ENCODE peak calls at places on chromosomes 7 and 10, in nine cellular contexts. S is K562, A is SK-N-SH, P is GM23248, O is neural progenitor cell, H is fibroblast of lung, K is H9, E is mammary epithelial cell, R is keratinocyte. N is an unnamed sample.

GRCh38 chr7:47787249-47788069 is 160.8 kb downstream of the PKD1L1 start:
- DNase-seq in S (no peak), A (no peak), P (peak; percentile 33), O (no peak), H (no peak), K (no peak), E (no peak), R (no peak), N (no peak)

GRCh38 chr10:69742928-69743602 is 58.6 kb upstream of the COL13A1 start:
- DNase-seq in S (peak; percentile 37), A (peak; percentile 64), P (peak; percentile 63), O (peak; percentile 72), H (peak; percentile 56), K (peak; percentile 74), E (no peak), R (no peak), N (peak; percentile 34)

GRCh38 chr10:75294031-75294437 is 58.3 kb upstream of the COMTD1 start:
- DNase-seq in S (peak; percentile 12), A (peak; percentile 55), P (peak; percentile 26), O (no peak), H (peak; percentile 42), K (no peak), E (no peak), R (no peak), N (no peak)

GRCh38 chr10:79058899-79059771 is 9.6 kb upstream of the ZMIZ1 start:
- DNase-seq in S (no peak), A (peak; percentile 9), P (no peak), O (no peak), H (no peak), K (no peak), E (no peak), R (no peak), N (no peak)

GRCh38 chr10:100802607-100803006 is 57.2 kb downstream of the PAX2 start:
- DNase-seq in S (no peak), A (no peak), P (no peak), O (no peak), H (no peak), K (no peak), E (no peak), R (no peak), N (no peak)

GRCh38 chr7:120189623-120190022 is 83.4 kb upstream of the KCND2 start:
- DNase-seq in S (no peak), A (no peak), P (no peak), O (no peak), H (no peak), K (no peak), E (no peak), R (no peak), N (no peak)

GRCh38 chr10:61399386-61399785 is 53.8 kb downstream of the TMEM26 start:
- DNase-seq in S (no peak), A (no peak), P (peak; percentile 55), O (no peak), H (peak; percentile 39), K (no peak), E (no peak), R (no peak), N (peak; percentile 28)

GRCh38 chr7:82572195-82572880 is 128.8 kb upstream of the CACNA2D1 start:
- DNase-seq in S (peak; percentile 60), A (peak; percentile 89), P (peak; percentile 87), O (peak; percentile 92), H (peak; percentile 90), K (peak; percentile 85), E (peak; percentile 60), R (peak; percentile 13), N (peak; percentile 98)

GRCh38 chr10:43322769-43323168 is 48.7 kb upstream of the FXYD4 start:
- DNase-seq in S (peak; percentile 96), A (peak; percentile 96), P (peak; percentile 50), O (peak; percentile 99), H (peak; percentile 60), K (peak; percentile 97), E (peak; percentile 20), R (peak; percentile 26), N (peak; percentile 78)

GRCh38 chr7:105691029-105691691 is 109.9 kb upstream of the EFCAB10 start:
- DNase-seq in S (no peak), A (no peak), P (peak; percentile 56), O (no peak), H (peak; percentile 79), K (peak; percentile 42), E (no peak), R (no peak), N (peak; percentile 76)

GRCh38 chr7:35802649-35803048 is 1.8 kb downstream of the SEPTIN7 start:
- DNase-seq in S (peak; percentile 18), A (peak; percentile 37), P (no peak), O (peak; percentile 20), H (no peak), K (no peak), E (no peak), R (no peak), N (no peak)

GRCh38 chr7:194996-195829 is 2.8 kb downstream of the FAM20C start:
- DNase-seq in S (no peak), A (no peak), P (peak; percentile 90), O (no peak), H (peak; percentile 71), K (no peak), E (no peak), R (no peak), N (peak; percentile 69)

GRCh38 chr7:17913250-17913649 is 27.0 kb downstream of the SNX13 start:
- DNase-seq in S (no peak), A (no peak), P (no peak), O (no peak), H (no peak), K (no peak), E (no peak), R (no peak), N (no peak)

GRCh38 chr7:158015403-158016116 is 572.1 kb downstream of the PTPRN2 start:
- DNase-seq in S (no peak), A (no peak), P (no peak), O (no peak), H (no peak), K (no peak), E (no peak), R (no peak), N (no peak)
- H3K4me1 ChIP-seq in S (no peaks in the 10 kb centered on the region), A (no peaks in the 10 kb centered on the region), P (no peaks in the 10 kb centered on the region), O (peaks cover 41% of the 10 kb centered on the region), H (no peaks in the 10 kb centered on the region), K (peaks cover 4% of the 10 kb centered on the region), E (no peaks in the 10 kb centered on the region), R (no peaks in the 10 kb centered on the region), N (no peaks in the 10 kb centered on the region)

GRCh38 chr7:76278540-76278939 is 23.9 kb upstream of the HSPB1 start:
- DNase-seq in S (peak; percentile 64), A (peak; percentile 70), P (no peak), O (no peak), H (no peak), K (peak; percentile 63), E (no peak), R (no peak), N (no peak)

GRCh38 chr7:76282344-76283253 is 19.9 kb upstream of the HSPB1 start:
- DNase-seq in S (peak; percentile 92), A (peak; percentile 60), P (peak; percentile 51), O (peak; percentile 77), H (no peak), K (peak; percentile 73), E (no peak), R (no peak), N (peak; percentile 49)

GRCh38 chr7:76281706-76282343 is 20.6 kb upstream of the HSPB1 start:
- DNase-seq in S (no peak), A (no peak), P (no peak), O (no peak), H (no peak), K (peak; percentile 40), E (no peak), R (no peak), N (no peak)

GRCh38 chr7:76281006-76281705 is 21.3 kb upstream of the HSPB1 start:
- DNase-seq in S (peak; percentile 68), A (peak; percentile 83), P (peak; percentile 51), O (peak; percentile 40), H (no peak), K (no peak), E (no peak), R (no peak), N (peak; percentile 65)

DNA sequence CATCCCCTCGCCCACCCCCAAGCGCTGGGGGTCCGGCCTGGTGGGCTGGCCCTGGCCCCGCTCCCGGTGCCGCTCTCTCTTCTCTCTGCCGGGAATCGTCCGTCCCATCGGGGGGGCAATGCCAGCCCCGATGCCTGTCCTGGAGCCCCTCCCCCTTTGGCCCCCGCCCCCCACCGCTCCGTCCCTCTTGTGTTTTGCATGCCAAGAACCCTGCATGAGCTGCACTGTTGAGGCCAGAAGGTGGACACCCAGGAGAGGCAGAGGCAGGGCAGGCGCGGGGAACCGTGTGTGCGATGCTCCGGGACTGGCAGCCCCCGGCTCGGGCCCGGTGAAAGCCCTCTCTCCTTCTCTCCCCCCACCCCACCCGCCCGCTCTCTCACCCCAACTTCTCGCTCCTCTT is 22.1 kb upstream of the HSPB1 start:
- DNase-seq in S (no peak), A (peak; percentile 91), P (peak; percentile 33), O (peak; percentile 57), H (no peak), K (peak; percentile 59), E (no peak), R (no peak), N (no peak)
- H3K9ac ChIP-seq in S (no peak overlapping the region), A (no peak overlapping the region), P (no peak overlapping the region), O (no peak overlapping the region), H (no peak overlapping the region), K (no peak overlapping the region), E (no peak overlapping the region), R (no peak overlapping the region), N (no peak overlapping the region)

DNA sequence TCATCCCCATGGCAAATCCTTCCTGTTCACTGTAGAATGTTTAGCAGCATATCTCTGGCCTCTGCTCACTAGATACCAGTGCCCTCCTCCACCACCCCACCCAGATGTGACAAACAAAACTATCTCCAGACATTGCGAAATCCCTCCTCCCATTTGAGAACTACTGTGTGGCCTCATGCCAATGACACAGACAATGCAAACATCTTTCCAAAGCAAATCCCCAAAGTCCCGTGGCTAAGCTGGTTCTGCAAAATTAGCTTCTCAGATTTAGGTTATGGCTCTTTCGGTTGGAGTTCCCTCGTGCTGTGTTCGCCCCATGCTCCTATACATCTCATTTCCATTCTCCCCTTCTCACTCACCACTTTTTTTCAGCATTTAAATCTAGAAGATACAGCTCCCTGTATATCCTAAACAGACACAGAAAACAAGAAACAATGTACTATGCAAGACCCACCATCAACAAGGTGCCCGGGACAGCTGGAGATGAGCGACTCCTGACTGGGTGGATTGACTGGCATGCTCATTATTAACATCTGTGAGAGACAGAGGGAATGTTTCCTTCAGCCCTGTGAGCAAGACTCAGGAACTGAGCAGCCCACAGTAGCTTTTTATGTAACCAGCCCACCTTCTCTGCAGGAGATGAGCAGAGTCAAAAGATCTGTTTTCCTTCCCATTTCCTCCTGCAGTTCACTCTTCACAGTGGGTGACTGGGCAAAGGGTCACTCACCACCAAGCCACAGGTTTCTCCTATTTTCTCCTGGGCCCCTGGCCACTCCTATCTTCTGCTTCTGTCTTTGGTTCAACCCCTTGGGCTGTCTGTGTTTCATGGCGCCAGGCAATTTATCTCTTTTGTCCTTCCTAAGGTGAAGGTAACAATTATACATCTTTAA is 225.7 kb upstream of the AOAH start:
- DNase-seq in S (no peak), A (no peak), P (peak; percentile 14), O (no peak), H (no peak), K (no peak), E (no peak), R (no peak), N (no peak)
- H3K4me1 ChIP-seq in S (no peaks in the 10 kb centered on the region), A (no peaks in the 10 kb centered on the region), P (no peaks in the 10 kb centered on the region), O (peaks cover 10% of the 10 kb centered on the region), H (no peaks in the 10 kb centered on the region), K (peaks cover 6% of the 10 kb centered on the region), E (no peaks in the 10 kb centered on the region), R (no peaks in the 10 kb centered on the region), N (no peaks in the 10 kb centered on the region)

DNA sequence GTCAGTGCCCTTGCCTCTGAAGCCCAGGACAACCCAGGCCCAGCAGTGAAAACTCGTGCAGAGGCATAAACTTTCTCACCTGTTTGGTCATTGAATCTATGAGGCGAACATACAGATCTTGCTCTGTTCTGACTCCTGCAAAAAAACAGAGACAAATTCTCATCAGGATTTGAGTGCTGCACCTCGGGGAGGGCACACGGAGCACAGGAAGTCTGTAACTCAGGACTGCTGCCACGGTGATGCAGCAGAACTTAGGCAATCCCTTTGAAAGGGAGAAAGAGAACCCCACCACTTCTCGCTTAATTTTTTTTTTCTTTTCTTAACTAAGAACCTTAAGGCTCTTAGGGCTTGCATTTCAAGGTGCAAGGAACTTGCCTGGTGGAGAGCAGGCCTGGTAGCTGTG is 2.0 kb downstream of the EBF3 start:
- DNase-seq in S (no peak), A (no peak), P (no peak), O (peak; percentile 54), H (no peak), K (no peak), E (no peak), R (no peak), N (no peak)
- H3K9ac ChIP-seq in S (no peak overlapping the region), A (no peak overlapping the region), P (no peak overlapping the region), O (no peak overlapping the region), H (no peak overlapping the region), K (no peak overlapping the region), E (no peak overlapping the region), R (no peak overlapping the region), N (peak overlapping the region; percentile 96)

N was measured in adipocyte.